ENCODE peak calls at places on chromosomes 11 and 22, in nine cellular contexts. One of them, this sample, is unnamed.
A peak's percentile ranks its signal among the peaks of the same experiment; 100 is the strongest.

GRCh38 chr11:132943737-132944556 is 588.4 kb downstream of the OPCML start:
- DNase-seq in AG10803: peak; percentile 27
- DNase-seq in activated CD8-positive, alpha-beta T cell treated with anti-CD3 and anti-CD28 coated beads for 36 hours: no peak
- DNase-seq in sigmoid colon: no peak
- DNase-seq in foreskin fibroblast: no peak
- DNase-seq in NCI-H2029: no peak
- DNase-seq in A172: no peak
- DNase-seq in A549: no peak
- DNase-seq in GM10248: no peak
- DNase-seq in this sample: no peak

GRCh38 chr11:80727315-80727714 is 1286.5 kb upstream of the TENM4 start:
- DNase-seq in AG10803: no peak
- DNase-seq in activated CD8-positive, alpha-beta T cell treated with anti-CD3 and anti-CD28 coated beads for 36 hours: no peak
- DNase-seq in sigmoid colon: no peak
- DNase-seq in foreskin fibroblast: no peak
- DNase-seq in NCI-H2029: no peak
- DNase-seq in A172: peak; percentile 55
- DNase-seq in A549: no peak
- DNase-seq in GM10248: peak; percentile 8
- DNase-seq in this sample: no peak

GRCh38 chr11:60334005-60334620 is 7.1 kb downstream of the MS4A6E start:
- DNase-seq in AG10803: peak; percentile 27
- DNase-seq in activated CD8-positive, alpha-beta T cell treated with anti-CD3 and anti-CD28 coated beads for 36 hours: peak; percentile 86
- DNase-seq in sigmoid colon: no peak
- DNase-seq in foreskin fibroblast: no peak
- DNase-seq in NCI-H2029: peak; percentile 29
- DNase-seq in A172: peak; percentile 49
- DNase-seq in A549: peak; percentile 35
- DNase-seq in GM10248: peak; percentile 63
- DNase-seq in this sample: peak; percentile 43

GRCh38 chr22:37113757-37114156 is 4.2 kb upstream of the TMPRSS6 start:
- DNase-seq in AG10803: no peak
- DNase-seq in activated CD8-positive, alpha-beta T cell treated with anti-CD3 and anti-CD28 coated beads for 36 hours: no peak
- DNase-seq in sigmoid colon: no peak
- DNase-seq in foreskin fibroblast: no peak
- DNase-seq in NCI-H2029: no peak
- DNase-seq in A172: no peak
- DNase-seq in A549: no peak
- DNase-seq in GM10248: no peak
- DNase-seq in this sample: no peak

GRCh38 chr11:35277827-35278226 is 138.9 kb downstream of the CD44 start:
- DNase-seq in AG10803: no peak
- DNase-seq in activated CD8-positive, alpha-beta T cell treated with anti-CD3 and anti-CD28 coated beads for 36 hours: no peak
- DNase-seq in sigmoid colon: no peak
- DNase-seq in foreskin fibroblast: no peak
- DNase-seq in NCI-H2029: no peak
- DNase-seq in A172: no peak
- DNase-seq in A549: no peak
- DNase-seq in GM10248: no peak
- DNase-seq in this sample: no peak

GRCh38 chr11:123202155-123202714 is 7.2 kb upstream of the CLMP start:
- DNase-seq in AG10803: peak; percentile 69
- DNase-seq in activated CD8-positive, alpha-beta T cell treated with anti-CD3 and anti-CD28 coated beads for 36 hours: no peak
- DNase-seq in sigmoid colon: peak; percentile 93
- DNase-seq in foreskin fibroblast: peak; percentile 59
- DNase-seq in NCI-H2029: no peak
- DNase-seq in A172: no peak
- DNase-seq in A549: no peak
- DNase-seq in GM10248: no peak
- DNase-seq in this sample: no peak

GRCh38 chr11:47846998-47847397 is 1.2 kb downstream of the NUP160 start:
- DNase-seq in AG10803: no peak
- DNase-seq in activated CD8-positive, alpha-beta T cell treated with anti-CD3 and anti-CD28 coated beads for 36 hours: no peak
- DNase-seq in sigmoid colon: no peak
- DNase-seq in foreskin fibroblast: no peak
- DNase-seq in NCI-H2029: no peak
- DNase-seq in A172: no peak
- DNase-seq in A549: no peak
- DNase-seq in GM10248: no peak
- DNase-seq in this sample: no peak

GRCh38 chr11:225734-226453 is 10.2 kb downstream of the SIRT3 start:
- DNase-seq in AG10803: peak; percentile 39
- DNase-seq in activated CD8-positive, alpha-beta T cell treated with anti-CD3 and anti-CD28 coated beads for 36 hours: peak; percentile 51
- DNase-seq in sigmoid colon: peak; percentile 5
- DNase-seq in foreskin fibroblast: peak; percentile 25
- DNase-seq in NCI-H2029: no peak
- DNase-seq in A172: peak; percentile 23
- DNase-seq in A549: no peak
- DNase-seq in GM10248: peak; percentile 52
- DNase-seq in this sample: no peak

GRCh38 chr11:132866783-132867545 is 665.3 kb downstream of the OPCML start:
- DNase-seq in AG10803: no peak
- DNase-seq in activated CD8-positive, alpha-beta T cell treated with anti-CD3 and anti-CD28 coated beads for 36 hours: no peak
- DNase-seq in sigmoid colon: no peak
- DNase-seq in foreskin fibroblast: no peak
- DNase-seq in NCI-H2029: no peak
- DNase-seq in A172: no peak
- DNase-seq in A549: no peak
- DNase-seq in GM10248: no peak
- DNase-seq in this sample: no peak

GRCh38 chr11:762421-763072 is 14.7 kb downstream of the GATD1 start:
- DNase-seq in AG10803: peak; percentile 89
- DNase-seq in activated CD8-positive, alpha-beta T cell treated with anti-CD3 and anti-CD28 coated beads for 36 hours: peak; percentile 33
- DNase-seq in sigmoid colon: no peak
- DNase-seq in foreskin fibroblast: peak; percentile 88
- DNase-seq in NCI-H2029: no peak
- DNase-seq in A172: peak; percentile 95
- DNase-seq in A549: peak; percentile 83
- DNase-seq in GM10248: no peak
- DNase-seq in this sample: no peak

GRCh38 chr11:13278620-13279486 is 1.3 kb downstream of the BMAL1 start:
- DNase-seq in AG10803: no peak
- DNase-seq in activated CD8-positive, alpha-beta T cell treated with anti-CD3 and anti-CD28 coated beads for 36 hours: peak; percentile 20
- DNase-seq in sigmoid colon: no peak
- DNase-seq in foreskin fibroblast: no peak
- DNase-seq in NCI-H2029: no peak
- DNase-seq in A172: no peak
- DNase-seq in A549: peak; percentile 9
- DNase-seq in GM10248: no peak
- DNase-seq in this sample: no peak

GRCh38 chr11:17351510-17352176 is at the start of gene NCR3LG1:
- DNase-seq in AG10803: peak; percentile 49
- DNase-seq in activated CD8-positive, alpha-beta T cell treated with anti-CD3 and anti-CD28 coated beads for 36 hours: peak; percentile 71
- DNase-seq in sigmoid colon: peak; percentile 86
- DNase-seq in foreskin fibroblast: peak; percentile 71
- DNase-seq in NCI-H2029: peak; percentile 37
- DNase-seq in A172: no peak
- DNase-seq in A549: peak; percentile 38
- DNase-seq in GM10248: peak; percentile 48
- DNase-seq in this sample: peak; percentile 23

GRCh38 chr11:73539506-73540084 is 58.3 kb downstream of the FAM168A start:
- DNase-seq in AG10803: no peak
- DNase-seq in activated CD8-positive, alpha-beta T cell treated with anti-CD3 and anti-CD28 coated beads for 36 hours: no peak
- DNase-seq in sigmoid colon: no peak
- DNase-seq in foreskin fibroblast: no peak
- DNase-seq in NCI-H2029: no peak
- DNase-seq in A172: no peak
- DNase-seq in A549: no peak
- DNase-seq in GM10248: no peak
- DNase-seq in this sample: no peak